ENCODE peak calls at places on chromosomes 2 and 18, in six cellular contexts. P, W, M, R, Q and C are unnamed samples.

GRCh38 chr2:43759195-43759594 is 14.6 kb upstream of the DYNC2LI1 start:
- DNase-seq in W (no peak), P (no peak), M (peak; percentile 95), R (no peak), Q (no peak), C (no peak)

GRCh38 chr2:233764761-233765160 is 4.7 kb downstream of the UGT1A1 start:
- DNase-seq in W (no peak), M (peak; percentile 12), P (no peak), Q (no peak), R (no peak), C (no peak)

GRCh38 chr2:223582001-223582400 is 20.2 kb downstream of the SCG2 start:
- DNase-seq in R (no peak), M (no peak), Q (no peak), P (no peak), W (no peak), C (no peak)

GRCh38 chr2:174666786-174667369 is 69.3 kb upstream of the WIPF1 start:
- DNase-seq in Q (no peak), M (no peak), R (no peak), P (no peak), W (no peak), C (no peak)

GRCh38 chr2:9238927-9239326 is 32.3 kb downstream of the ASAP2 start:
- DNase-seq in Q (no peak), W (no peak), P (no peak), M (no peak), R (no peak), C (no peak)

GRCh38 chr18:62848946-62849345 is 133.6 kb downstream of the PHLPP1 start:
- DNase-seq in R (no peak), W (no peak), P (no peak), M (peak; percentile 61), Q (no peak), C (no peak)

GRCh38 chr2:195575879-195576391 is 81.1 kb upstream of the SLC39A10 start:
- DNase-seq in M (peak; percentile 88), W (no peak), P (no peak), R (no peak), Q (no peak), C (peak; percentile 42)

GRCh38 chr2:218368621-218369153 is 12.0 kb downstream of the CATIP start:
- DNase-seq in P (no peak), R (peak; percentile 56), M (peak; percentile 14), Q (no peak), W (no peak), C (peak; percentile 28)

GRCh38 chr2:147331790-147332419 is 512.9 kb upstream of the ACVR2A start:
- DNase-seq in W (no peak), P (peak; percentile 57), Q (no peak), M (peak; percentile 64), R (no peak), C (peak; percentile 7)

GRCh38 chr18:72541871-72542690 is 2.1 kb downstream of the CBLN2 start:
- DNase-seq in Q (peak; percentile 15), R (no peak), M (no peak), P (no peak), W (no peak), C (peak; percentile 23)

GRCh38 chr18:76351961-76352581 is 143.0 kb downstream of the ZNF516 start:
- DNase-seq in W (peak; percentile 77), R (peak; percentile 73), P (no peak), Q (no peak), M (peak; percentile 94), C (no peak)

GRCh38 chr2:231132126-231132525 is 7.3 kb upstream of the HTR2B start:
- DNase-seq in W (no peak), R (no peak), P (no peak), Q (no peak), M (peak; percentile 57), C (no peak)

GRCh38 chr2:174343638-174344455 is 9.1 kb downstream of the SP9 start:
- DNase-seq in R (no peak), P (no peak), M (no peak), Q (peak; percentile 7), W (no peak), C (no peak)

GRCh38 chr2:157329524-157329923 is 3.9 kb upstream of the ERMN start:
- DNase-seq in W (no peak), R (peak; percentile 12), P (no peak), Q (no peak), M (no peak), C (no peak)

GRCh38 chr2:73290049-73290839 is 3.1 kb downstream of the EGR4 start:
- DNase-seq in Q (no peak), P (no peak), R (no peak), W (no peak), M (peak; percentile 46), C (peak; percentile 57)

GRCh38 chr2:42827647-42828486 is 35.5 kb upstream of the HAAO start:
- DNase-seq in R (peak; percentile 85), W (peak; percentile 95), M (peak; percentile 83), Q (peak; percentile 97), P (no peak), C (peak; percentile 88)

GRCh38 chr2:231415029-231415428 is 19.5 kb downstream of the B3GNT7 start:
- DNase-seq in P (no peak), M (no peak), R (no peak), Q (no peak), W (no peak), C (no peak)

GRCh38 chr2:74768401-74768914 is 65.5 kb upstream of the HK2 start:
- DNase-seq in P (no peak), M (no peak), R (no peak), W (peak; percentile 54), Q (no peak), C (no peak)

GRCh38 chr2:144402282-144402681 is 117.6 kb downstream of the ZEB2 start:
- DNase-seq in R (no peak), W (no peak), M (no peak), P (no peak), Q (no peak), C (no peak)

GRCh38 chr2:197279997-197280756 is 30.4 kb downstream of the ANKRD44 start:
- DNase-seq in Q (no peak), W (no peak), R (no peak), M (peak; percentile 83), P (no peak), C (no peak)

GRCh38 chr2:231680284-231680991 is 27.9 kb upstream of the PTMA start:
- DNase-seq in R (peak; percentile 75), M (no peak), P (no peak), Q (peak; percentile 44), W (no peak), C (no peak)

GRCh38 chr2:196967126-196967525 is 40.6 kb upstream of the PGAP1 start:
- DNase-seq in R (no peak), Q (no peak), M (peak; percentile 67), W (no peak), P (no peak), C (no peak)

GRCh38 chr2:181949047-181949446 is 36.6 kb upstream of the PPP1R1C start:
- DNase-seq in M (peak; percentile 30), P (no peak), Q (no peak), R (no peak), W (no peak), C (no peak)

GRCh38 chr2:119233326-119234020 is 9.8 kb downstream of the STEAP3 start:
- DNase-seq in M (peak; percentile 78), R (no peak), W (no peak), P (no peak), Q (no peak), C (peak; percentile 67)

GRCh38 chr18:61322265-61322873 is 10.9 kb upstream of the CDH20 start:
- DNase-seq in M (peak; percentile 58), Q (peak; percentile 83), W (peak; percentile 94), P (no peak), R (no peak), C (peak; percentile 72)

GRCh38 chr2:186256540-186256939 is 229.5 kb upstream of the ZC3H15 start:
- DNase-seq in Q (no peak), P (no peak), M (peak; percentile 61), R (no peak), W (no peak), C (peak; percentile 17)

GRCh38 chr2:96264656-96265348 is 995 bp downstream of the TMEM127 start:
- DNase-seq in R (no peak), W (no peak), M (peak; percentile 28), P (no peak), Q (peak; percentile 28), C (peak; percentile 67)

GRCh38 chr18:46167971-46168370 is 63.8 kb downstream of the HAUS1 start:
- DNase-seq in R (no peak), P (peak; percentile 78), Q (no peak), W (no peak), M (no peak), C (peak; percentile 72)

GRCh38 chr2:28683100-28683706 is 68.4 kb upstream of the PPP1CB start:
- DNase-seq in Q (no peak), M (peak; percentile 82), W (peak; percentile 90), P (no peak), R (peak; percentile 49), C (no peak)

GRCh38 chr18:10010611-10011015 is 96.8 kb downstream of the VAPA start:
- DNase-seq in P (no peak), R (peak; percentile 54), Q (no peak), M (peak; percentile 89), W (no peak), C (no peak)

GRCh38 chr18:11972371-11973174 is 8.7 kb upstream of the IMPA2 start:
- DNase-seq in M (no peak), Q (no peak), P (no peak), W (no peak), R (no peak), C (no peak)

DNA sequence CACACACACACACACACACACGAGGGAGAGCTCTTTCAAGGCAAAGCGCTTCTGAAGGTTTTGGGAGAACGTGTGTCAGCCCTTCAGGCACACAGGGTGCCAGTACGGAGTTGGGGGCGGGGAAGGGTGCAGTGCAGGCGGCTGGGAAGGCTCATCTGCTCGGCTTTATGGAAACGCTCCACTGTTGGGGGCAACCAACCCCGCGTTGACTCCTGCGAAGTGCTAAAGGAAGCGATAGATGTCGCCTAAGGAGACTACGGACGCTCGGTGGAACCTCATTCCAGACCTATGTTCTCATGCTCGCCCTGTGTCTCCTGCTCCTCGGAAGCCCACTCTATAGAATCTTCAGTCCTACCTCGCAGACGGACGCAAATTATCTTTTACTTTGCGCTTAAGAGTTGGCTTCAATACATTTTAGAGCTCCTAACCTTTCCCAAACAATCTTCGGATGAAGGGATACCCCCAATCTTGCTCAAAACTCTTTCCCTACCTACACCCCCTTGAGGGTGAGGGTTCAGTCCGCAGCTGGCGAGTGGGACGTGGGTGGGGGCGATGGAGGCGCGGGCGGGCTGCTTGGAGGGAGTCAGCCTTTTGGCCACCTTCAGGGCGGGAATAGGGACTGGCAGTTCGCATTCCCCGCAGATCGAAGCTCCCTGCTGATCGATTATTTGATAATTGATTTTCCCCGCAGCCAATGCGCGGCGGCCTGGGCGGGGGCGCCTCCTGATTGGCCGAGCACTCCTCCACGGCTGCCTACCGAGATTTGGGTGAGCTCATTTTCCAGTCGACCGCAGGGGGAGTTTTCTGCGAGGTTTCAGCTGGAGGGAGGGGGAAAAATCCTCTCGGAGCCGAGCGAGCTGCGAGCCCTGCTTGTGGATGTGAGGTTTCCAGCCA is 1.9 kb upstream of the MEIS1 start:
- DNase-seq in P (no peak), Q (peak; percentile 84), R (peak; percentile 83), M (peak; percentile 96), W (peak; percentile 89), C (no peak)
- TF ChIP-seq CTCF in P (no peak), Q (peak; percentile 10), R (peak; percentile 22), M (no peak), W (no peak), C (no peak)

GRCh38 chr2:109435866-109436634 is 177.7 kb downstream of the SEPTIN10 start:
- DNase-seq in R (no peak), P (no peak), M (peak; percentile 55), W (peak; percentile 96), Q (no peak), C (no peak)
- TF ChIP-seq CTCF in R (no peak), P (no peak), M (no peak), W (no peak), Q (no peak), C (no peak)

GRCh38 chr18:73777356-73778051 is 370.1 kb downstream of the FBXO15 start:
- DNase-seq in M (no peak), P (no peak), W (no peak), Q (no peak), R (no peak), C (no peak)
- TF ChIP-seq CTCF in M (no peak), P (no peak), W (no peak), Q (no peak), R (no peak), C (no peak)

GRCh38 chr2:135585586-135585985 is 54.3 kb downstream of the R3HDM1 start:
- DNase-seq in P (no peak), Q (no peak), M (peak; percentile 19), R (no peak), W (no peak), C (no peak)
- TF ChIP-seq CTCF in P (no peak), Q (peak; percentile 42), M (peak; percentile 24), R (no peak), W (peak; percentile 29), C (no peak)